ENCODE peak calls at places on chromosomes 5 and 9, in six cellular contexts. K, A, Y, D, W and J are unnamed samples.

GRCh38 chr5:72503888-72504491 is 3.2 kb downstream of the ZNF366 start:
- DNase-seq in K (no peak), A (no peak), Y (no peak), D (peak; percentile 46), W (no peak), J (no peak)

GRCh38 chr5:166758151-166758550 is 1533.3 kb upstream of the WWC1 start:
- DNase-seq in K (no peak), A (no peak), Y (no peak), D (peak; percentile 84), W (no peak), J (no peak)

GRCh38 chr5:108382784-108383358 is 973 bp upstream of the FBXL17 start:
- DNase-seq in K (peak; percentile 16), A (no peak), Y (no peak), D (peak; percentile 53), W (no peak), J (no peak)

GRCh38 chr5:112174959-112175594 is 244.0 kb downstream of the EPB41L4A start:
- DNase-seq in K (peak; percentile 30), A (peak; percentile 44), Y (no peak), D (peak; percentile 63), W (no peak), J (no peak)

GRCh38 chr5:104540448-104540847 is 977.9 kb upstream of the NUDT12 start:
- DNase-seq in K (peak; percentile 53), A (no peak), Y (no peak), D (peak; percentile 92), W (no peak), J (no peak)

GRCh38 chr9:100098241-100098886 is 436 bp downstream of the ERP44 start:
- DNase-seq in K (peak; percentile 38), A (peak; percentile 46), Y (peak; percentile 74), D (peak; percentile 43), W (no peak), J (peak; percentile 72)

GRCh38 chr5:157893611-157894010 is 34.7 kb upstream of the CLINT1 start:
- DNase-seq in K (no peak), A (no peak), Y (no peak), D (no peak), W (no peak), J (no peak)

GRCh38 chr9:134181648-134182034 is 17.3 kb upstream of the RNU6ATAC start:
- DNase-seq in K (no peak), A (no peak), Y (no peak), D (no peak), W (no peak), J (no peak)

GRCh38 chr9:127942152-127943010 is 4.7 kb upstream of the DPM2 start:
- DNase-seq in K (no peak), A (no peak), Y (peak; percentile 67), D (peak; percentile 77), W (peak; percentile 85), J (peak; percentile 67)

GRCh38 chr9:14529047-14529446 is 164.2 kb downstream of the ZDHHC21 start:
- DNase-seq in K (no peak), A (no peak), Y (no peak), D (no peak), W (no peak), J (no peak)

GRCh38 chr5:170704417-170705195 is 78.9 kb upstream of the GABRP start:
- DNase-seq in K (no peak), A (no peak), Y (no peak), D (no peak), W (no peak), J (no peak)

GRCh38 chr9:100324594-100325200 is 28.0 kb downstream of the TEX10 start:
- DNase-seq in K (no peak), A (no peak), Y (no peak), D (peak; percentile 82), W (no peak), J (no peak)

GRCh38 chr5:145996135-145996534 is 59.8 kb downstream of the SH3RF2 start:
- DNase-seq in K (no peak), A (no peak), Y (no peak), D (peak; percentile 43), W (no peak), J (no peak)

GRCh38 chr9:33458444-33458843 is 11.1 kb upstream of the AQP3 start:
- DNase-seq in K (no peak), A (no peak), Y (no peak), D (no peak), W (no peak), J (peak; percentile 41)

GRCh38 chr5:99191181-99191775 is 262.5 kb upstream of the CHD1 start:
- DNase-seq in K (no peak), A (no peak), Y (no peak), D (peak; percentile 60), W (no peak), J (no peak)

GRCh38 chr9:94767331-94768099 is 41.0 kb downstream of the AOPEP start:
- DNase-seq in K (no peak), A (no peak), Y (no peak), D (no peak), W (no peak), J (no peak)

GRCh38 chr5:10118150-10118549 is 131.5 kb downstream of the ATPSCKMT start:
- DNase-seq in K (no peak), A (no peak), Y (no peak), D (no peak), W (no peak), J (no peak)

GRCh38 chr5:36252722-36253340 is 11.1 kb upstream of the NADK2 start:
- DNase-seq in K (no peak), A (no peak), Y (no peak), D (peak; percentile 71), W (no peak), J (no peak)

GRCh38 chr5:93829346-93829745 is 87.9 kb upstream of the POU5F2 start:
- DNase-seq in K (no peak), A (no peak), Y (no peak), D (no peak), W (no peak), J (no peak)

GRCh38 chr9:96067551-96068076 is 192.1 kb downstream of the ERCC6L2 start:
- DNase-seq in K (no peak), A (no peak), Y (no peak), D (no peak), W (no peak), J (no peak)

GRCh38 chr5:145925353-145925752 is 11.0 kb upstream of the SH3RF2 start:
- DNase-seq in K (no peak), A (no peak), Y (no peak), D (peak; percentile 86), W (no peak), J (no peak)

GRCh38 chr5:17217421-17218352 is at the start of gene BASP1:
- DNase-seq in K (peak; percentile 62), A (peak; percentile 63), Y (peak; percentile 46), D (peak; percentile 88), W (no peak), J (peak; percentile 66)

DNA sequence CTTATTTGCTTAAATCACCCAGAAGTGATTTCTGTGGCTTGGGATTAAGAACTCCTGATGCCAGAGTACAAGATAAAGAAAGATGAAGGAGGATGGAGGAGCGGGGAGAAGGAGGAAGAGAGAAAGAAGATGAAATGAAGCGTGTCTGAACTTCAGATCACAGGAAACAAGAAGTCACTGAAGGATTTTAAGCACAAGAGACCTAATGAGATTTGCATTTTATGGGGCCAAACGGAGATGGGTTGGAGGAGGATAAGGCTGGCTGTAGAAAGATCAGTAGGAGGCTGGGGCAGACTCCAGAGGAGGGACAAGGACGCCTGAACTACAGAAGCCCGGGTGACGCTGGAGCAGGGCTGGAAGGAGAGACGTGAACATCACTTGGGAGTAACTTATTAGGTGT is 3.2 kb downstream of the EIF4E1B start:
- DNase-seq in K (no peak), A (no peak), Y (no peak), D (no peak), W (no peak), J (no peak)
- H3K4me3 ChIP-seq in K (no peak overlapping the region), A (no peak overlapping the region), Y (no peak overlapping the region), D (no peak overlapping the region), W (no peak overlapping the region), J (no peak overlapping the region)

GRCh38 chr9:93288341-93288740 is 104.4 kb downstream of the WNK2 start:
- DNase-seq in K (no peak), A (no peak), Y (no peak), D (no peak), W (peak; percentile 56), J (no peak)

GRCh38 chr9:93288891-93289883 is 105.2 kb downstream of the WNK2 start:
- DNase-seq in K (no peak), A (no peak), Y (no peak), D (peak; percentile 66), W (no peak), J (peak; percentile 22)

GRCh38 chr9:93287593-93287992 is 103.7 kb downstream of the WNK2 start:
- DNase-seq in K (no peak), A (no peak), Y (no peak), D (no peak), W (no peak), J (no peak)

GRCh38 chr9:93286252-93287188 is 102.6 kb downstream of the WNK2 start:
- DNase-seq in K (no peak), A (no peak), Y (no peak), D (no peak), W (no peak), J (no peak)

DNA sequence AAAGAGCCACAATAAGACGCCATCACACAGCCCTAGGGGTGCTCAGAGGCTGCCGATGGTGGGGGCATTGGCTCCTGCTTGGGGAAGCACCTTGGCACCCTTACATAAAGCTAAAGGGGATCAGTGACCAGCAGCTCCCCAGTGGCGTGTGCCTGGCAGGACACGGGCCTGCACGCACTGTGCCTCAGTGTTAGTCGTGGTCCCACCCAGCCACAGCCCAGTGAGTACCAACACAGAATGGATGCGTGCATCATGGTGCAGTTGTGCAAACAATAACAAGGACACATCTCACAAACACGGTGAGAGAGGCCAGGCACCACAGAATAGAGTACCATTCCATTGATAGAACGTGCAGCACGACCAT is 103.2 kb downstream of the WNK2 start:
- DNase-seq in K (no peak), A (no peak), Y (no peak), D (no peak), W (no peak), J (no peak)
- H3K4me3 ChIP-seq in K (no peak overlapping the region), A (no peak overlapping the region), Y (no peak overlapping the region), D (no peak overlapping the region), W (no peak overlapping the region), J (no peak overlapping the region)

DNA sequence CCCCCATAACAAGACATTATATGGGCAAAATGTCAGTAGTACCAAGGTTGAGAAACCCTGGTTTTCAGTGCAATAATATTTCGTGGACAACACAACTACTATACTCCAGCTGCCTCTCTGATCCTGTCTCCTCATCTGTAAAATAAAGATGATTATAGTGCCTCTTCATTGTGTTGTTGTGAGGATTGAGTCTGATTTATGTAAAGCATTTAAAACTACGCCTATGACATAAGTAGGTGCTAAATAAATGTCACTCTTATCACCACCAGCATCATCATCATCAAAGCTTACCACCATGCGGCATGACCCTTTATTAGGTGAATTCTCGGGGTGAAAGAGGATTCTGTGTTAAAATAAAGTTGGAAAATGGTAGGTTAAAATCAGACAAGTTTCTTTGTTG is 67.8 kb upstream of the IFNE start:
- DNase-seq in K (no peak), A (no peak), Y (no peak), D (no peak), W (no peak), J (no peak)
- H3K4me3 ChIP-seq in K (no peak overlapping the region), A (no peak overlapping the region), Y (no peak overlapping the region), D (no peak overlapping the region), W (no peak overlapping the region), J (no peak overlapping the region)

DNA sequence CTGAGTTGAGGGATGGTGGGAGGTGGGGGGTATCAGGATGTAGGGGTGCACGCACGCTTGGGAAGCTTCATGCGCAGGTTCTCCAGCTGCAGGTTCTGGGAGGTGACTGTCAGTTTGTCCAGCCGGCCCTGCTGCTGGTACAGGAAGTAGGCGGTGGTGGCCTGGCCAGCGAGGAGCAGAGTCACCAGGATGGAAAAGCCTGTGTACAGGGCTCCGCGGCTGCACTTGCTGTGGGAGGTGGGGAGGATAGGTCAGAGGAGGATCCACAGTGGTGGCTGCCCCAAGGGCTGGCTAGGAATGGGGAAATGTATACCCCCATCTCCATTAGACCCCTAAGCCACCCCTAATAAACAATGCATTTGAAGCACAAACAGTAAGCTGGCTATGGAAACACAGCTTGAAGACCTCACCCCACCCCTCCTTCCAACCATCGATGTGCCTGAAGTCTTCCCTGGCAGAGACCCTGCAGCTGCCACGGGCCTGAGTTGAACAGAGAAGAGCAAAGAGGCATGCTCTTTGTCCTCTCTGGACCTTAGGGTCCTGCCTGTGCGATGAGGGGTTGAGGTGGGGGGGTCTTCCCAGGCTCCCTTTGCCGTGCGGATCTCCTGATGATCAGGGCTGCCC is 5.5 kb downstream of the CD74 start:
- DNase-seq in K (no peak), A (no peak), Y (no peak), D (no peak), W (no peak), J (no peak)
- H3K4me3 ChIP-seq in K (no peak overlapping the region), A (no peak overlapping the region), Y (no peak overlapping the region), D (no peak overlapping the region), W (no peak overlapping the region), J (no peak overlapping the region)